ENCODE peak calls at places on chromosomes 3 and 15, in six cellular contexts. V is WERI-Rb-1; O is astrocyte; H is IMR-90; A is CD8-positive, alpha-beta memory T cell; E is uterus. R is an unnamed sample.
A peak's percentile ranks its signal among the peaks of the same experiment; 100 is the strongest.

GRCh38 chr3:77066829-77067228 is 26.9 kb downstream of the ROBO2 start:
- DNase-seq in V (no peak), O (no peak), H (no peak), A (no peak), E (no peak), R (no peak)

GRCh38 chr15:94242257-94242656 is 10.9 kb downstream of the MCTP2 start:
- DNase-seq in V (no peak), O (no peak), H (no peak), A (no peak), E (no peak), R (no peak)

GRCh38 chr15:74306801-74307217 is 60.6 kb downstream of the CYP11A1 start:
- DNase-seq in V (peak; percentile 83), O (peak; percentile 36), H (no peak), A (no peak), E (no peak), R (no peak)

GRCh38 chr3:37198996-37199395 is 24.6 kb upstream of the LRRFIP2 start:
- DNase-seq in V (no peak), O (peak; percentile 80), H (peak; percentile 40), A (no peak), E (no peak), R (no peak)

GRCh38 chr15:35673093-35673573 is 127.2 kb upstream of the DPH6 start:
- DNase-seq in V (no peak), O (no peak), H (no peak), A (no peak), E (no peak), R (no peak)

GRCh38 chr3:106829206-106829605 is 548.0 kb upstream of the CCDC54 start:
- DNase-seq in V (no peak), O (peak; percentile 79), H (peak; percentile 28), A (no peak), E (no peak), R (no peak)

GRCh38 chr3:146124141-146124801 is 36.7 kb downstream of the PLOD2 start:
- DNase-seq in V (no peak), O (peak; percentile 79), H (no peak), A (no peak), E (no peak), R (no peak)

GRCh38 chr3:151818361-151818760 is 4.4 kb downstream of the AADAC start:
- DNase-seq in V (no peak), O (no peak), H (no peak), A (no peak), E (no peak), R (no peak)

GRCh38 chr15:70237626-70238025 is 139.9 kb upstream of the TLE3 start:
- DNase-seq in V (no peak), O (no peak), H (no peak), A (no peak), E (no peak), R (no peak)

GRCh38 chr3:148654433-148654832 is 43.3 kb upstream of the AGTR1 start:
- DNase-seq in V (no peak), O (no peak), H (no peak), A (no peak), E (no peak), R (no peak)

GRCh38 chr15:52121006-52121405 is 8.4 kb upstream of the BCL2L10 start:
- DNase-seq in V (no peak), O (no peak), H (no peak), A (no peak), E (no peak), R (no peak)

GRCh38 chr3:73332558-73332957 is 271.1 kb downstream of the EBLN2 start:
- DNase-seq in V (no peak), O (no peak), H (no peak), A (no peak), E (no peak), R (no peak)

GRCh38 chr15:29309139-29309538 is 39.5 kb upstream of the NSMCE3 start:
- DNase-seq in V (no peak), O (no peak), H (no peak), A (no peak), E (no peak), R (no peak)

GRCh38 chr3:124984754-124985153 is 50.2 kb upstream of the MUC13 start:
- DNase-seq in V (no peak), O (no peak), H (no peak), A (no peak), E (no peak), R (no peak)
- H3K36me3 ChIP-seq in V (peaks cover 76% of the 10 kb centered on the region), O (peaks cover 9% of the 10 kb centered on the region), H (peaks cover 31% of the 10 kb centered on the region), A (peaks cover under 1% of the 10 kb centered on the region), E (no peaks in the 10 kb centered on the region), R (peaks cover under 1% of the 10 kb centered on the region)

DNA sequence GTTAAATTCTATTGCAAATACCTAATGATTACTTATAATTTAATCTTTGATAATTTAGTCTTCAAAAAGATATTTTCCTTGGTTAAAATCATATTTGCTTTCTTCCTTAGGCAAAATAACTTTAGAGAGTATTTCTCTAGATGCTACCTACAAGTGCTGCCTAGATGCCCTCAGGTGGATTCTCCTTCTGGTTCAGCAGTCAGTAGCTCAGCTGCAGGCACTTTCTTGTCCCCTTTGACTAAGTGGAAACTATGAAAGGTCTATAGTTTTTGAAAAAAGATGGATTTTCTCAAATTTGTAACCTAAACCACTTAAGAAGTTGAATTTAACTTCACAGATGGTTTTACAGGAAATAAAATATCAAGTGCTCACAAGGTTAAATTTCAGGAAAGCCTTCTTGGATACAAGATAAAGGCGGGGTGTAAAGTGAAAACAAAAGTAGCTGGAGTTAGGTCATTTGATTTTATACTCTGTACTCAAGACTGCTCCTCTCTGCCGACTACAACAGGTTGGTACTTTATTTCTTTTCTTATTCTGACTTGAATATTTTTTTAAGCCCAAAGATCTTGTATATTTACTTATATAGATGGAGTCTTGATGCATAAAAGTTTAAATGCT is at the start of gene ACKR4:
- DNase-seq in V (no peak), O (no peak), H (no peak), A (no peak), E (no peak), R (no peak)
- H3K4me3 ChIP-seq in V (no peak within 1 kb of the TSS), O (no peak within 1 kb of the TSS), H (no peak within 1 kb of the TSS), A (no peak within 1 kb of the TSS), E (peak within 1 kb of the TSS; percentile 19), R (no peak within 1 kb of the TSS)

GRCh38 chr3:15243822-15244482 is 37.9 kb downstream of the CAPN7 start:
- DNase-seq in V (no peak), O (no peak), H (no peak), A (no peak), E (no peak), R (no peak)
- H3K36me3 ChIP-seq in V (peaks cover 63% of the 10 kb centered on the region), O (peaks cover 61% of the 10 kb centered on the region), H (peaks cover 31% of the 10 kb centered on the region), A (peaks cover 42% of the 10 kb centered on the region), E (no peaks in the 10 kb centered on the region), R (no peaks in the 10 kb centered on the region)

DNA sequence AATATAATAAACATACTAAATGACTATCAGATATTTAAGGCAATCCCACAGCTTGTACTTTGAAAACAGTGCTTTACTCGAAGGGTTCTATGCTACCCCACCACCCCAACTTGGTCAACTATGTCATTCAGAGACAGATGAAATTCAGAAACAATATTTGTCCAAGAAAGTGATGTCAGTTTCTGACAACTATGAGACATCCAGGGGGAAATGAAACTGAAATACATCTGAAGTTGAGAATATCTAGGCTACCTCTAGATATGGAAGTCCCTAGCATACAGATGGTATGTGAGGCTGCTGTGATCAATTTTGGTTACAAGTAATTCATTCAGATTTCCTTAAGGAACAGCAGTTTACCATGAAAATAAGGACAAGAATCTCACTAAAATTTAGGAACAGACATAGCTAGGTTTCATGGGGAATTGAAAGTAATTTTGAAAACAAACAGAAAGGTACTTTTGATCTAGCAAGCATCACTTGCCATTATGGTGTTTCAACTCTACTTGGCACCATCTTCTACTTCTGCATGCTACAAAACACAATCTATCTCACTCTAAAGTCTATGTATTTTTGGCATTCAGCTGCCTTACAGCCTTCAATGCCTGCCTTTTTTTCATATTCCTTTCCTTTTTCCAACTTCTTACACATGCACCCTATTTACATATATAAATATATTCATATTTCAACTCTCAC is 21.8 kb downstream of the ATG3 start:
- DNase-seq in V (no peak), O (no peak), H (no peak), A (no peak), E (no peak), R (no peak)
- H3K4me3 ChIP-seq in V (no peak overlapping the region), O (no peak overlapping the region), H (no peak overlapping the region), A (no peak overlapping the region), E (no peak overlapping the region), R (no peak overlapping the region)

GRCh38 chr3:52208556-52208955 is 10.6 kb downstream of the ALAS1 start:
- DNase-seq in V (no peak), O (no peak), H (no peak), A (no peak), E (no peak), R (no peak)
- H3K36me3 ChIP-seq in V (peaks cover 39% of the 10 kb centered on the region), O (peaks cover 82% of the 10 kb centered on the region), H (peaks cover 76% of the 10 kb centered on the region), A (peaks cover 90% of the 10 kb centered on the region), E (no peaks in the 10 kb centered on the region), R (peaks cover 49% of the 10 kb centered on the region)

GRCh38 chr3:115836944-115837343 is 213.6 kb downstream of the GAP43 start:
- DNase-seq in V (no peak), O (peak; percentile 13), H (peak; percentile 34), A (no peak), E (no peak), R (no peak)

GRCh38 chr3:115839246-115839645 is 215.9 kb downstream of the GAP43 start:
- DNase-seq in V (no peak), O (no peak), H (no peak), A (no peak), E (no peak), R (no peak)

GRCh38 chr3:115843206-115843605 is 219.9 kb downstream of the GAP43 start:
- DNase-seq in V (no peak), O (no peak), H (no peak), A (no peak), E (no peak), R (no peak)

GRCh38 chr3:115835946-115836345 is 212.6 kb downstream of the GAP43 start:
- DNase-seq in V (no peak), O (no peak), H (peak; percentile 7), A (no peak), E (no peak), R (no peak)

GRCh38 chr3:115838786-115839185 is 215.5 kb downstream of the GAP43 start:
- DNase-seq in V (no peak), O (no peak), H (no peak), A (no peak), E (no peak), R (no peak)
- H3K4me3 ChIP-seq in V (no peak overlapping the region), O (no peak overlapping the region), H (no peak overlapping the region), A (no peak overlapping the region), E (no peak overlapping the region), R (no peak overlapping the region)

R was measured in BE2C.